ENCODE peak calls at places on chromosomes 3 and 15, in five cellular contexts. D is right lobe of liver, C is tibial artery, W is Peyer's patch, P is body of pancreas. K is an unnamed sample.

GRCh38 chr15:68031406-68031805 is 22.7 kb upstream of the PIAS1 start:
- DNase-seq in D (no peak), C (no peak), W (no peak), P (no peak), K (no peak)

GRCh38 chr15:97189152-97189551 is 771.4 kb upstream of the ARRDC4 start:
- DNase-seq in D (no peak), C (no peak), W (no peak), P (no peak), K (no peak)

GRCh38 chr3:162641317-162641716 is 1144.7 kb downstream of the OTOL1 start:
- DNase-seq in D (no peak), C (no peak), W (no peak), P (no peak), K (no peak)

GRCh38 chr15:71701808-71702207 is 108.5 kb upstream of the NR2E3 start:
- DNase-seq in D (no peak), C (no peak), W (no peak), P (no peak), K (no peak)

GRCh38 chr15:85607842-85608241 is 186.9 kb downstream of the KLHL25 start:
- DNase-seq in D (no peak), C (no peak), W (no peak), P (no peak), K (no peak)

GRCh38 chr3:141093971-141094401 is 42.8 kb downstream of the SPSB4 start:
- DNase-seq in D (no peak), C (no peak), W (no peak), P (peak; percentile 85), K (no peak)

GRCh38 chr15:27956285-27956684 is 142.8 kb downstream of the OCA2 start:
- DNase-seq in D (no peak), C (no peak), W (peak; percentile 18), P (no peak), K (no peak)

GRCh38 chr3:105281989-105282388 is 84.7 kb upstream of the ALCAM start:
- DNase-seq in D (no peak), C (no peak), W (no peak), P (no peak), K (no peak)

GRCh38 chr3:28891485-28891884 is 389.4 kb upstream of the RBMS3 start:
- DNase-seq in D (no peak), C (no peak), W (no peak), P (no peak), K (no peak)

GRCh38 chr3:111769965-111770364 is 89.1 kb upstream of the PHLDB2 start:
- DNase-seq in D (no peak), C (no peak), W (no peak), P (no peak), K (no peak)

GRCh38 chr15:74867562-74868458 is 5.4 kb downstream of the SCAMP2 start:
- DNase-seq in D (no peak), C (no peak), W (no peak), P (no peak), K (peak; percentile 66)

GRCh38 chr3:27281671-27282150 is 87.5 kb downstream of the NEK10 start:
- DNase-seq in D (no peak), C (no peak), W (no peak), P (no peak), K (no peak)

GRCh38 chr3:33372218-33373081 is 67.8 kb downstream of the UBP1 start:
- DNase-seq in D (no peak), C (no peak), W (no peak), P (peak; percentile 44), K (no peak)

GRCh38 chr3:60079076-60079475 is 1029.3 kb upstream of the CFAP20DC start:
- DNase-seq in D (no peak), C (no peak), W (no peak), P (no peak), K (no peak)

GRCh38 chr15:29690765-29691475 is 131.3 kb downstream of the TJP1 start:
- DNase-seq in D (no peak), C (no peak), W (no peak), P (no peak), K (no peak)

GRCh38 chr15:89356634-89357298 is 22.1 kb upstream of the POLG start:
- DNase-seq in D (no peak), C (no peak), W (no peak), P (peak; percentile 67), K (no peak)

GRCh38 chr15:72342385-72342784 is 22.4 kb upstream of the CELF6 start:
- DNase-seq in D (no peak), C (no peak), W (peak; percentile 36), P (no peak), K (no peak)

GRCh38 chr3:181313379-181313778 is 323.8 kb upstream of the DNAJC19 start:
- DNase-seq in D (no peak), C (no peak), W (no peak), P (no peak), K (no peak)

GRCh38 chr15:70461992-70462391 is 301.4 kb downstream of the UACA start:
- DNase-seq in D (no peak), C (no peak), W (no peak), P (no peak), K (no peak)

GRCh38 chr3:48130321-48130881 is 57.8 kb downstream of the CDC25A start:
- DNase-seq in D (peak; percentile 71), C (peak; percentile 81), W (no peak), P (peak; percentile 43), K (peak; percentile 89)

GRCh38 chr15:58537033-58537432 is 105.2 kb downstream of the LIPC start:
- DNase-seq in D (no peak), C (no peak), W (no peak), P (no peak), K (peak; percentile 46)

GRCh38 chr3:170296703-170297102 is 60.8 kb upstream of the SKIL start:
- DNase-seq in D (no peak), C (no peak), W (no peak), P (no peak), K (no peak)

GRCh38 chr3:4834403-4834866 is 144.8 kb upstream of the BHLHE40 start:
- DNase-seq in D (no peak), C (no peak), W (peak; percentile 76), P (no peak), K (no peak)

GRCh38 chr3:180246688-180247195 is 210.0 kb upstream of the PEX5L start:
- DNase-seq in D (no peak), C (no peak), W (no peak), P (no peak), K (no peak)

GRCh38 chr15:91192285-91193058 is 92.4 kb downstream of the SV2B start:
- DNase-seq in D (no peak), C (no peak), W (no peak), P (no peak), K (no peak)

GRCh38 chr3:157027861-157028745 is 131.8 kb downstream of the CCNL1 start:
- DNase-seq in D (no peak), C (no peak), W (no peak), P (no peak), K (no peak)

GRCh38 chr3:187769771-187770170 is 24.5 kb upstream of the BCL6 start:
- DNase-seq in D (no peak), C (no peak), W (no peak), P (no peak), K (no peak)

GRCh38 chr15:78992416-78993256 is 47.8 kb upstream of the CTSH start:
- DNase-seq in D (no peak), C (no peak), W (peak; percentile 28), P (no peak), K (no peak)

GRCh38 chr15:58779554-58779953 is 8.5 kb downstream of the MINDY2 start:
- DNase-seq in D (no peak), C (no peak), W (no peak), P (no peak), K (no peak)

GRCh38 chr3:16723994-16724393 is 118.8 kb upstream of the DAZL start:
- DNase-seq in D (no peak), C (no peak), W (no peak), P (no peak), K (no peak)

GRCh38 chr15:99727330-99727729 is 5.9 kb downstream of the LYSMD4 start:
- DNase-seq in D (no peak), C (no peak), W (no peak), P (no peak), K (no peak)

GRCh38 chr15:56036546-56037067 is 43.2 kb upstream of the NEDD4 start:
- DNase-seq in D (peak; percentile 82), C (no peak), W (no peak), P (no peak), K (no peak)

DNA sequence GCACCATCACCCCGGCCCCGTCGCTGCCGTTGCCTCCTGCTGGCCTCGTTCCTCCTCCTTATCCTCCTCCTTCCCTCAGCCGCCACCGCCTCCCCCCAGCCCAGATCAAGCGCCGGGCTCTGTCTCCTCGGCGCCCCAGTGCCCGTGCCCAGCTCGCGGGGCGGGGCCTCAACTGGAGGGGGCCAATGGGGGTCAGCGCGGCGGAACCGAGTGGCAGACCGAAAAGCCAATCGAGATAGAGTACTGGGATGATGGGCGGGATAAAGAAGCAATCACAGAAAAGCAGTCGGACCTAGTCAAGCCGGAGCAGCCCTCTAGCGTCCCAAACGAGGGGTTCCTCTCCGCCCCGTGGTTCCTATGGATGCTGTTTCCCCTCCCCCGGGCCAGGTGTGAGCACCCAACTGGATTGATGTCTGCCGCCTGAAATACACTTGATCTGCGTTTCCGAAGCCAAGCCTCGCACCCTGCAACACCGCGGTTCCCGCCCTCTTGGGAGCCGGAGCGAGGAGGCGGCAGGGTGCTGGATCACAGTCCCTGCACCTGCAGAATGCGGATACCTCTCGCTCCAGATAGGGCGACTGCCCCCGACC is at the start of gene FRMD5:
- DNase-seq in D (peak; percentile 74), C (peak; percentile 82), W (peak; percentile 84), P (peak; percentile 89), K (peak; percentile 87)
- TF ChIP-seq CTCF in D (peak; percentile 8), C (no peak), W (peak; percentile 51), P (peak; percentile 3), K (no peak)

GRCh38 chr3:168616901-168617300 is 521.2 kb upstream of the GOLIM4 start:
- DNase-seq in D (no peak), C (no peak), W (no peak), P (no peak), K (no peak)

GRCh38 chr3:168618827-168619226 is 523.1 kb upstream of the GOLIM4 start:
- DNase-seq in D (no peak), C (no peak), W (no peak), P (no peak), K (no peak)

GRCh38 chr3:168620854-168621253 is 525.1 kb upstream of the GOLIM4 start:
- DNase-seq in D (peak; percentile 49), C (no peak), W (no peak), P (peak; percentile 16), K (no peak)

DNA sequence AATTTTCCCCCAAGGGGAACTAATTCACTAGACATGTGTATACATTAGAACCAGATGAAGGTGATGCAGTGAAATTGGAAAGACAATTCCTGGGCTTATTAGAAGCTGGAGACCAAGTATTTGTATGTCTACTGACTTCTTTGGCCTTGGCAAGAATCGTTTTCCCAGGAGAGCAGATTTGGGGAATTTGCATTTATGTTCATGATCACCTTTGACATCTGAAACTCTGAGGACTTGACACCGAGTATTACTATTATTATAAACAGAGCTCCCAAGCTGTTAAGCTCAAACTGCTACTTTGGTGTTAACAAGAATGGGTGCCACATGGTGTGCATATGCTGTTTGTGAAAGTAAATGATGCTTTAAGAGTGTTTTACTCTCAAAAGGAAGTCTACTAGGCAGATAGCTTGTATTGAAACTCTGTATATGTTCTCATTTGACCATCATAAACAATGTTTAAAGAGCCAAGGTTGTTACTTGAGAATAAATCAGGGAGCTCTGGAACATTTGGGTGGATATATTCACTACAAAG is 519.8 kb upstream of the GOLIM4 start:
- DNase-seq in D (no peak), C (no peak), W (no peak), P (no peak), K (no peak)
- H3K4me1 ChIP-seq in D (no peaks in the 10 kb centered on the region), C (no peaks in the 10 kb centered on the region), W (no peaks in the 10 kb centered on the region), P (no peaks in the 10 kb centered on the region), K (no peaks in the 10 kb centered on the region)

GRCh38 chr3:126918223-126918622 is 64.7 kb upstream of the PLXNA1 start:
- DNase-seq in D (no peak), C (no peak), W (no peak), P (no peak), K (no peak)
- H3K27ac ChIP-seq in D (no peak overlapping the region), C (no peak overlapping the region), W (no peak overlapping the region), P (no peak overlapping the region), K (no peak overlapping the region)

GRCh38 chr3:106913966-106914365 is 463.3 kb upstream of the CCDC54 start:
- DNase-seq in D (no peak), C (no peak), W (no peak), P (no peak), K (no peak)
- TF ChIP-seq CTCF in D (no peak), C (no peak), W (no peak), P (no peak), K (no peak)